ENCODE peak calls at places on chromosome 5, in ten cellular contexts. I is OCI-LY7, R is NCI-H774, D is astrocyte, A is H1, T is H7, X is GM12891, Q is HS-5, B is osteoblast, V is NCI-H1694 treated with DMSO at 0.1 percent for 48 hours. S is an unnamed sample.

GRCh38 chr5:173671121-173671949 is 54.9 kb upstream of the BOD1 start:
- DNase-seq in R (no peak), T (no peak), D (peak), V (no peak), Q (no peak), I (no peak), X (no peak), B (no peak), A (no peak), S (peak)

GRCh38 chr5:108769352-108769751 is 21.7 kb downstream of the FER start:
- DNase-seq in V (no peak), T (no peak), R (no peak), I (no peak), B (no peak), Q (no peak), A (no peak), X (no peak), D (no peak), S (no peak)

GRCh38 chr5:160312139-160312959 is at the start of gene CCNJL:
- DNase-seq in D (peak), V (peak), A (peak), R (peak), I (no peak), B (peak), T (peak), X (peak), Q (no peak), S (peak)

GRCh38 chr5:124867064-124867707 is 120.7 kb upstream of the ZNF608 start:
- DNase-seq in T (no peak), Q (no peak), I (no peak), X (no peak), V (no peak), B (no peak), A (no peak), R (no peak), D (peak), S (no peak)

GRCh38 chr5:161096006-161096405 is 244.0 kb upstream of the ATP10B start:
- DNase-seq in A (no peak), Q (no peak), D (peak), V (no peak), T (no peak), R (peak), I (no peak), X (no peak), B (no peak), S (no peak)

GRCh38 chr5:137611926-137612435 is 112.9 kb upstream of the SPOCK1 start:
- DNase-seq in X (no peak), V (no peak), Q (no peak), D (no peak), B (no peak), T (no peak), R (no peak), A (no peak), I (no peak), S (no peak)

GRCh38 chr5:143313298-143313852 is 90.1 kb downstream of the NR3C1 start:
- DNase-seq in R (no peak), A (no peak), X (no peak), V (no peak), T (no peak), I (no peak), D (no peak), Q (no peak), B (no peak), S (no peak)

GRCh38 chr5:43312076-43312620 is 1.1 kb downstream of the HMGCS1 start:
- DNase-seq in I (peak), T (no peak), X (no peak), Q (no peak), V (no peak), R (no peak), D (no peak), B (peak), A (no peak), S (no peak)

GRCh38 chr5:124393564-124394379 is 352.7 kb downstream of the ZNF608 start:
- DNase-seq in D (no peak), B (no peak), A (no peak), X (no peak), I (no peak), V (no peak), R (no peak), T (no peak), Q (no peak), S (no peak)

GRCh38 chr5:154223320-154223719 is 32.8 kb downstream of the GALNT10 start:
- DNase-seq in A (no peak), V (no peak), X (no peak), B (no peak), I (no peak), D (no peak), T (no peak), R (no peak), Q (no peak), S (no peak)

GRCh38 chr5:165209101-165209727 is 1703.8 kb downstream of the MAT2B start:
- DNase-seq in B (no peak), T (peak), A (no peak), R (no peak), D (peak), Q (peak), X (no peak), V (peak), I (peak), S (no peak)

S was measured in right cardiac atrium.